ENCODE peak calls at places on chromosomes 2 and 18, in nine cellular contexts. N, P, O, M, V, Z, C, W and D are unnamed samples.

GRCh38 chr2:219186754-219187456 is 8.8 kb downstream of the RETREG2 start:
- DNase-seq in O (no peak), V (no peak), M (no peak), Z (no peak), C (no peak), W (no peak), P (no peak), N (no peak), D (no peak)

GRCh38 chr2:237194906-237195305 is 109.2 kb downstream of the COPS8 start:
- DNase-seq in W (no peak), Z (no peak), N (no peak), P (no peak), C (no peak), O (no peak), V (no peak), M (no peak), D (no peak)

GRCh38 chr2:190216829-190217228 is 102.8 kb downstream of the HIBCH start:
- DNase-seq in M (no peak), N (no peak), O (no peak), Z (no peak), W (no peak), P (no peak), C (no peak), V (peak), D (no peak)

GRCh38 chr18:36265035-36265434 is 32.5 kb upstream of the FHOD3 start:
- DNase-seq in N (no peak), P (no peak), V (no peak), M (no peak), Z (no peak), O (no peak), W (no peak), C (peak), D (no peak)

GRCh38 chr2:18117592-18117991 is 239.1 kb downstream of the KCNS3 start:
- DNase-seq in Z (no peak), C (peak), W (peak), M (no peak), V (no peak), P (no peak), N (peak), O (no peak), D (no peak)

GRCh38 chr18:3281456-3282400 is 19.8 kb downstream of the MYL12B start:
- DNase-seq in C (peak), W (peak), N (no peak), V (peak), M (no peak), Z (no peak), P (peak), O (peak), D (no peak)

GRCh38 chr2:214542866-214543265 is 132.0 kb downstream of the VWC2L start:
- DNase-seq in M (no peak), O (no peak), V (no peak), W (peak), C (peak), Z (no peak), P (peak), N (no peak), D (no peak)

GRCh38 chr2:54166121-54166773 is 50.8 kb downstream of the ACYP2 start:
- DNase-seq in O (no peak), M (no peak), C (peak), P (no peak), Z (no peak), V (no peak), W (peak), N (no peak), D (no peak)

GRCh38 chr2:200619275-200619674 is 33.5 kb downstream of the AOX1 start:
- DNase-seq in M (no peak), V (no peak), W (peak), C (no peak), O (no peak), N (no peak), Z (no peak), P (no peak), D (no peak)

GRCh38 chr2:231037731-231038482 is 584 bp downstream of the C2orf72 start:
- DNase-seq in P (no peak), O (no peak), W (no peak), N (no peak), M (no peak), C (no peak), V (no peak), Z (no peak), D (no peak)

GRCh38 chr18:2303517-2304238 is 267.6 kb downstream of the METTL4 start:
- DNase-seq in M (no peak), N (no peak), W (peak), V (no peak), Z (no peak), O (no peak), P (peak), C (peak), D (peak)

GRCh38 chr18:6879508-6880195 is 150.1 kb downstream of the ARHGAP28 start:
- DNase-seq in W (no peak), C (no peak), O (no peak), Z (no peak), N (no peak), P (no peak), V (no peak), M (no peak), D (no peak)

GRCh38 chr2:88845772-88846661 is 154.5 kb downstream of the RPIA start:
- DNase-seq in Z (no peak), M (no peak), W (no peak), P (no peak), V (no peak), C (no peak), O (no peak), N (no peak), D (no peak)

GRCh38 chr2:170690671-170691070 is 24.5 kb upstream of the SP5 start:
- DNase-seq in W (no peak), N (no peak), P (no peak), M (no peak), O (no peak), C (no peak), V (no peak), Z (no peak), D (no peak)

GRCh38 chr2:239443666-239444567 is 43.1 kb upstream of the HDAC4 start:
- DNase-seq in P (no peak), V (no peak), M (no peak), N (no peak), Z (peak), W (peak), O (no peak), C (peak), D (no peak)

GRCh38 chr2:103664690-103665089 is 902.9 kb downstream of the TMEM182 start:
- DNase-seq in C (no peak), O (no peak), N (no peak), Z (no peak), P (no peak), W (no peak), V (no peak), M (no peak), D (no peak)

GRCh38 chr2:110674620-110675555 is 3.0 kb downstream of the BUB1 start:
- DNase-seq in Z (no peak), W (peak), C (peak), O (no peak), N (peak), M (no peak), P (no peak), V (no peak), D (peak)

GRCh38 chr2:178105566-178105965 is 6.7 kb upstream of the RBM45 start:
- DNase-seq in N (no peak), Z (no peak), V (no peak), M (no peak), P (no peak), O (no peak), C (no peak), W (no peak), D (no peak)

GRCh38 chr18:11149441-11150270 is at the start of gene PIEZO2:
- DNase-seq in P (peak), N (peak), C (peak), O (no peak), W (peak), V (peak), Z (no peak), M (no peak), D (no peak)

GRCh38 chr2:102708847-102709559 is 52.8 kb upstream of the TMEM182 start:
- DNase-seq in P (peak), Z (no peak), V (no peak), N (no peak), M (no peak), O (no peak), C (peak), W (peak), D (peak)

GRCh38 chr18:56696966-56697365 is 45.8 kb downstream of the WDR7 start:
- DNase-seq in V (no peak), W (peak), O (no peak), P (no peak), M (no peak), N (no peak), C (peak), Z (no peak), D (no peak)

GRCh38 chr2:94871226-94872087 is at the start of gene TEKT4:
- DNase-seq in P (no peak), C (no peak), W (no peak), V (no peak), M (no peak), Z (no peak), N (peak), O (no peak), D (peak)

GRCh38 chr2:152100961-152101360 is 2.1 kb upstream of the CACNB4 start:
- DNase-seq in C (no peak), N (no peak), W (no peak), V (no peak), O (no peak), P (no peak), Z (no peak), M (no peak), D (no peak)

GRCh38 chr2:179422037-179422643 is 157.5 kb upstream of the SESTD1 start:
- DNase-seq in O (peak), C (peak), P (peak), Z (peak), W (peak), M (no peak), V (peak), N (peak), D (peak)

GRCh38 chr2:144708641-144709040 is 188.7 kb upstream of the ZEB2 start:
- DNase-seq in Z (no peak), C (no peak), O (no peak), P (no peak), M (no peak), N (no peak), W (no peak), V (no peak), D (no peak)

GRCh38 chr2:217959723-217960122 is 43.1 kb downstream of the TNS1 start:
- DNase-seq in M (no peak), V (no peak), Z (no peak), W (no peak), C (no peak), P (no peak), N (peak), O (no peak), D (no peak)

GRCh38 chr2:98901702-98902101 is 34.3 kb downstream of the CRACDL start:
- DNase-seq in V (no peak), O (no peak), Z (peak), W (no peak), N (no peak), M (no peak), C (no peak), P (no peak), D (no peak)

GRCh38 chr2:152617464-152618187 is 99.6 kb downstream of the PRPF40A start:
- DNase-seq in C (no peak), W (no peak), O (no peak), P (no peak), V (no peak), N (no peak), M (no peak), Z (no peak), D (no peak)

GRCh38 chr2:128602038-128602698 is 283.5 kb upstream of the HS6ST1 start:
- DNase-seq in Z (no peak), O (no peak), N (peak), W (no peak), P (no peak), C (no peak), M (no peak), V (no peak), D (no peak)

GRCh38 chr2:128601298-128602037 is 282.8 kb upstream of the HS6ST1 start:
- DNase-seq in Z (no peak), V (no peak), O (no peak), P (no peak), W (no peak), N (peak), C (no peak), M (no peak), D (no peak)

GRCh38 chr2:128600606-128601297 is 282.1 kb upstream of the HS6ST1 start:
- DNase-seq in N (no peak), W (no peak), V (no peak), M (no peak), P (no peak), O (no peak), Z (no peak), C (no peak), D (no peak)

GRCh38 chr2:128598862-128599441 is 280.3 kb upstream of the HS6ST1 start:
- DNase-seq in M (no peak), V (no peak), N (no peak), C (no peak), O (no peak), W (no peak), P (no peak), Z (no peak), D (no peak)

DNA sequence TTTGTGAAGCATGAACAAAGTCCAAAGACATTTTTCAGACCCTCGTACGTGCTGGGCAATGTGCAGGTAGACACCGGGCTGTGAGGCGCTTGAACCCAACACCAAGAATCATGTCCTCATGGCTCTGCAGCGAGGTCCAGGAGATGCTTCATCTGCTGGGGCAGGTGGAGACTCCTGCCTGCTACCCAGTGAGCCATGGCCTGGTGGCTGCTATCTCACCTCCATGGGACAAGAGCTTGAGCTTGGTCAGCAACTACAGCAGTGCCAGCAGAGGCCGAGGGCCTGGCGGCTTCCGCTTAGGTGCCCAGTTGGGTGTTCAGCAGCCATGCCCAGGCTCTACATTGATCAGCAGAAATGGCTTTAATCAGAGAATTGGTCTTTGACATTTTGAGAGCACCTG is 281.0 kb upstream of the HS6ST1 start:
- DNase-seq in Z (no peak), C (no peak), N (no peak), P (no peak), V (no peak), M (no peak), W (no peak), O (no peak), D (no peak)
- H3K4me3 ChIP-seq in Z (no peak), C (no peak), N (no peak), P (no peak), V (no peak), M (no peak), W (no peak), O (no peak), D (no peak)

GRCh38 chr18:48111547-48111946 is 181.1 kb upstream of the SMAD2 start:
- DNase-seq in M (no peak), V (no peak), C (no peak), O (no peak), W (no peak), Z (no peak), N (no peak), P (no peak), D (no peak)
- H3K4me3 ChIP-seq in M (no peak), V (no peak), C (no peak), O (no peak), W (no peak), Z (no peak), N (no peak), P (no peak), D (no peak)

GRCh38 chr18:45549296-45549695 is 66.0 kb upstream of the SLC14A2 start:
- DNase-seq in N (no peak), Z (no peak), M (no peak), C (no peak), W (no peak), P (no peak), V (no peak), O (no peak), D (no peak)
- H3K4me3 ChIP-seq in N (no peak), Z (no peak), M (no peak), C (no peak), W (no peak), P (no peak), V (no peak), O (no peak), D (no peak)

GRCh38 chr18:58542426-58543159 is 86.3 kb downstream of the ALPK2 start:
- DNase-seq in P (no peak), O (no peak), N (no peak), Z (no peak), W (no peak), C (no peak), V (no peak), M (no peak), D (no peak)
- H3K4me3 ChIP-seq in P (no peak), O (no peak), N (no peak), Z (no peak), W (no peak), C (no peak), V (no peak), M (no peak), D (no peak)

GRCh38 chr2:142629193-142629592 is 248.3 kb upstream of the KYNU start:
- DNase-seq in M (no peak), O (no peak), N (no peak), P (no peak), C (no peak), W (no peak), Z (no peak), V (no peak), D (no peak)
- H3K4me3 ChIP-seq in M (no peak), O (no peak), N (no peak), P (no peak), C (no peak), W (no peak), Z (no peak), V (no peak), D (no peak)